ENCODE peak calls at places on chromosomes 3 and 15, in eight cellular contexts. V is endothelial cell of umbilical vein, D is body of pancreas, S is cardiac fibroblast, X is A549, I is GM12878, Y is fibroblast of mammary gland, H is fibroblast of the aortic adventitia. G is an unnamed sample.

GRCh38 chr3:62415312-62415791 is 42.0 kb upstream of the FEZF2 start:
- DNase-seq in V (no peak), D (no peak), S (no peak), X (no peak), I (no peak), Y (no peak), H (no peak), G (no peak)

GRCh38 chr3:77186728-77187127 is 146.8 kb downstream of the ROBO2 start:
- DNase-seq in V (no peak), D (no peak), S (peak; percentile 12), X (no peak), I (no peak), Y (peak; percentile 39), H (no peak), G (no peak)

GRCh38 chr3:152021951-152022461 is 148.6 kb downstream of the SUCNR1 start:
- DNase-seq in V (peak; percentile 88), D (no peak), S (peak; percentile 55), X (peak; percentile 18), I (peak; percentile 13), Y (peak; percentile 53), H (peak; percentile 37), G (no peak)

GRCh38 chr3:150170843-150171513 is 200.3 kb upstream of the PFN2 start:
- DNase-seq in V (no peak), D (no peak), S (no peak), X (no peak), I (no peak), Y (no peak), H (peak; percentile 16), G (no peak)

GRCh38 chr15:59268199-59268979 is 61.7 kb downstream of the LDHAL6B start:
- DNase-seq in V (peak; percentile 54), D (no peak), S (peak; percentile 46), X (no peak), I (no peak), Y (peak; percentile 85), H (no peak), G (no peak)

GRCh38 chr3:150871192-150871591 is 34.0 kb downstream of the MINDY4B start:
- DNase-seq in V (no peak), D (no peak), S (peak; percentile 70), X (no peak), I (no peak), Y (peak; percentile 55), H (peak; percentile 4), G (no peak)

GRCh38 chr15:71570736-71571135 is 239.6 kb upstream of the NR2E3 start:
- DNase-seq in V (no peak), D (no peak), S (no peak), X (no peak), I (no peak), Y (no peak), H (no peak), G (no peak)

GRCh38 chr3:67863869-67864268 is 209.5 kb upstream of the SUCLG2 start:
- DNase-seq in V (peak; percentile 9), D (no peak), S (peak; percentile 20), X (peak; percentile 6), I (no peak), Y (peak; percentile 1), H (peak; percentile 15), G (no peak)

GRCh38 chr15:45795487-45796069 is 160.7 kb downstream of the SQOR start:
- DNase-seq in V (peak; percentile 78), D (peak; percentile 54), S (peak; percentile 71), X (no peak), I (no peak), Y (peak; percentile 37), H (peak; percentile 11), G (no peak)

GRCh38 chr3:34207826-34208225 is 409.4 kb downstream of the PDCD6IP start:
- DNase-seq in V (peak; percentile 77), D (no peak), S (peak; percentile 22), X (no peak), I (no peak), Y (no peak), H (peak; percentile 16), G (peak; percentile 65)

GRCh38 chr3:143786229-143787199 is 61.8 kb downstream of the SLC9A9 start:
- DNase-seq in V (peak; percentile 47), D (no peak), S (peak; percentile 43), X (no peak), I (no peak), Y (peak; percentile 51), H (peak; percentile 84), G (no peak)

GRCh38 chr3:146777941-146778340 is 172.8 kb upstream of the PLSCR5 start:
- DNase-seq in V (no peak), D (no peak), S (no peak), X (no peak), I (no peak), Y (no peak), H (no peak), G (no peak)

DNA sequence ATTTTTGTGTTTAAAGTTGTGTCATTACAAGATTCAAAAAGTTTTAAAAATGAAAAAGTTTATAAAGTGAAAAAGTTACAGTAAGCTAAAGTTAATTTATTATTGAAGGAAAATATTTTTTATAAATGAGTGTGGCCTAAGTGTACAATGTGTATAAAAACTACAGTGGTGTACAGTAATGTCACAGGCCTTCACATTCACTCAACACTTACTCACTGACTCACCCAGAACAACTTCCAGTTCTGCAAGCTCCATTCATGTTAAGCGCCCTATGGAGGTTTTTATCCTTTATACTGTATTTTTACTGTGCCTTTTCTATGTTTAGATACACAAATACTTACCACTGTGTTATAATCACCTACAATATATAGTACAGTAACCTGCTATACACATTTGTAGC is 76.3 kb downstream of the DTWD1 start:
- DNase-seq in V (no peak), D (no peak), S (peak; percentile 59), X (no peak), I (no peak), Y (peak; percentile 65), H (peak; percentile 44), G (no peak)
- TF ChIP-seq CTCF in V (no peak), D (no peak), S (no peak), X (no peak), I (no peak), Y (no peak), H (no peak), G (no peak)

DNA sequence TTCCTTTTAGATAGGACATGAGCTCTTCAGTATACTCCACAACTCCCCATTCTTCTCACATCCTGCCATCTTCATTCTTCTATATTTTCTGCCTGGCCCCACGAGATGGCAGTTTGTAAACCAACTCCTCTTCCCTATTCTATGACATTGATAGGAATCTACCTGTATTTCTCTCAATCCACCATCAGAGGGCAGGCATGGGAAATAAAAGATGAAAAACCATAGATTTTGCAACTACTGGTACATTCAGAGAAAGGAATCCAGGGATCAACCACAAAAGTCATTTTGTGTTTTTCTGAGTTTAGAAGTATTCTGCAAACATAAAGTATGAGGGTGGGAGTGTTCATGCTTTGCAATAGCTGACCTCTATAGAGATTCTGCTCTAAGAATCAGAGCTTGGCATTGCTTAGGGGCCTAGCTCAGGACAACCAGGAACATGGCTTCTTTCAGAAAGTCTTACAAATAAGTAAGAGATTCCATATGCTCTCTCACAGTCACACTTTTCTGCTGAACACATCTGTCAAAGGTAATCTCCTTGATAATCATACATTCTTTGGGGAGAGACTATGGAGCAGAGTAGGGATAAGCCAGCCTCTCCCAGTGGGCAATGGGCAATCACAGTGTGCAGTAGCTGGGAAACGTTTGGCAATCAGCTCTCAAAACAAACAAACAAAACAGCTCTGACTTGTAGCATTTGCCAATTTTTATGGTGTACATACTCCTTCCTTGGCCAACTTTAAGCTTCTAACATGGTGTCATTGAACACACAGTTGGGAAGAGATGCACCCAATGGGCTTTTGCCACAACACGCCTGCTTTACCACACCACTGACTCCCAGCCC is 43.1 kb upstream of the SLC25A36 start:
- DNase-seq in V (peak; percentile 55), D (peak; percentile 19), S (peak; percentile 90), X (no peak), I (peak; percentile 7), Y (peak; percentile 90), H (peak; percentile 88), G (peak; percentile 65)
- H3K4me3 ChIP-seq in V (no peak overlapping the region), D (no peak overlapping the region), S (no peak overlapping the region), X (no peak overlapping the region), I (no peak overlapping the region), Y (no peak overlapping the region), H (no peak overlapping the region), G (no peak overlapping the region)

GRCh38 chr3:42751609-42752008 is 21.4 kb downstream of the CCDC13 start:
- DNase-seq in V (no peak), D (no peak), S (no peak), X (no peak), I (no peak), Y (no peak), H (no peak), G (no peak)

GRCh38 chr3:42750834-42751233 is 22.2 kb downstream of the CCDC13 start:
- DNase-seq in V (no peak), D (no peak), S (no peak), X (no peak), I (no peak), Y (no peak), H (no peak), G (no peak)

GRCh38 chr3:42752961-42753360 is 20.1 kb downstream of the CCDC13 start:
- DNase-seq in V (no peak), D (no peak), S (no peak), X (no peak), I (no peak), Y (no peak), H (no peak), G (no peak)

GRCh38 chr3:42753757-42754156 is 19.3 kb downstream of the CCDC13 start:
- DNase-seq in V (no peak), D (no peak), S (no peak), X (no peak), I (no peak), Y (no peak), H (no peak), G (no peak)

DNA sequence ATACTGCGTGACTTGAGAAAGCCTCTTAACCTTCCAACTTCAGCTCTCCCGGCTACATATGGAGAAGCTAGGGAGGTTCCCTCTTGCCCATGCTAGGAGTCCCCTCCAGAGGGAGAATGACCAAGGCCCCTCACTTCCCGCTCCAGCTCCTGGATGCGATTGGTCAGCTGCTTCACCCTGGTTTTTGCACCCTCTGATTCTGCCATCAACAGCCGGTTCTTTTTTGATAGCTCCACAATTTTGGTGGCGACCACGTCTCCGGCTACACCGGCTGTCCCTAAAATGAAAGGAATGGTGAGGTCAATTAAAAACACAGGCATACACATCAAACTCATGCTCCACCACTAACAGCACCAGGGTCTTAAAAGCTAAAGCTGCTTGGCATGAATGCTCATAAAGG is 20.6 kb downstream of the CCDC13 start:
- DNase-seq in V (no peak), D (no peak), S (no peak), X (no peak), I (no peak), Y (no peak), H (no peak), G (no peak)
- TF ChIP-seq CTCF in V (no peak), D (no peak), S (no peak), X (no peak), I (no peak), Y (no peak), H (no peak), G (no peak)

DNA sequence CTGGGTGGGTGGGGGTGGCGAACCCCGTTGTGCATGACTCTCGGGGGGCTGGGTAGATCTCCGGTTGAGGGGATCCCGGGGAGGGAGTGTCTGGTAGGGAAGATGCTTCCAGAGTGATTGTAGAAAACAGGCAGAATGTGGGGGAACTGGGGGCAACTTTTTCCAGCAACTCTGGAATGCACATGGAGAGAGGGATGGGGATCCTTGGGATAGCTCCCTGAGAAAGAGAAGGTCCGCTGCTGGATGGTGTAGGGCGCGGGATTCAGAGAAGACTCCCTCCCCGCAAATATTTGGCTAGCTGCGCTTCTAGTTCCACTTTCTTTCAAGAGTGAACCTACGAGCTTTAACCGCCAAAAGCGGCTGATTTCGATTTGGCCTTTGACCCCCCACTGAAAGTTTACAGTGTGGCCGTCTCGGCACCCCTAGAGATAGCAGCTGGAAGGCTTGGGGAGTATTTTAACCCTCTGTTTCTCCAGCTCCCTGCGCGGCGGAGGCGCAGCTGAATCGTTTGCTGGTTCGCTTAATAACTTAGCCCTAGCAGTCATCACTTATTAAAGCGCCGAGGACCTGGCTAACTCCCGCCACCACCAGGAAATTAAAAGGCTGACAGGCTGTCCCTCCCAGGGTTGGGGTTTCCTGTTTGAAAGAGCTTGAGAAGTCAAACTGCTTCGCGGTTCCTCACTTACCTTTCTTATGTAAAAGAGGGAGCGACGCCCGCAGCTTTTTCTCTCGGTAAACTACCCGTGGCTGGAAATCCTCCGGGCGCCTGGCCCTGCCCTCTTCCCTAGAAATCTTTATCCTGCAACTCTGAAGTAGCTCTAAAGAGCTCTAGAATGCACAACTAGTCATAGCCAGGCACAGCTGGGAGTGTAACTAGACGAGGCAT is 1.2 kb downstream of the PHLDB2 start:
- DNase-seq in V (peak; percentile 88), D (peak; percentile 74), S (peak; percentile 94), X (peak; percentile 88), I (peak; percentile 30), Y (peak; percentile 90), H (peak; percentile 92), G (no peak)
- H3K4me3 ChIP-seq in V (peak overlapping the region; percentile 75), D (peak overlapping the region; percentile 31), S (peak overlapping the region; percentile 70), X (peak overlapping the region; percentile 81), I (peak overlapping the region; percentile 64), Y (peak overlapping the region; percentile 76), H (peak overlapping the region; percentile 76), G (peak overlapping the region; percentile 81)